ENCODE peak calls at places on chromosome 1, in five cellular contexts. M is H1, V is HepG2, N is endothelial cell of umbilical vein, K is K562. S is an unnamed sample.

GRCh38 chr1:10694633-10695627 is 101.5 kb downstream of the CASZ1 start:
- DNase-seq in N (peak), M (peak), K (peak), V (peak), S (peak)

GRCh38 chr1:169456029-169456428 is 28.8 kb upstream of the CCDC181 start:
- DNase-seq in N (no peak), V (no peak), K (no peak), M (no peak), S (no peak)

GRCh38 chr1:203099121-203099520 is 13.3 kb upstream of the MYOG start:
- DNase-seq in M (no peak), K (no peak), V (no peak), N (no peak), S (no peak)

GRCh38 chr1:45011837-45012638 is at the start of gene UROD:
- DNase-seq in V (peak), M (peak), K (peak), N (peak), S (peak)

GRCh38 chr1:7295946-7296345 is 475.1 kb upstream of the VAMP3 start:
- DNase-seq in K (no peak), N (no peak), V (no peak), M (no peak), S (peak)

GRCh38 chr1:57340361-57341192 is 83.3 kb downstream of the DAB1 start:
- DNase-seq in N (no peak), K (no peak), V (peak), M (no peak), S (no peak)

GRCh38 chr1:246108278-246108925 is 398.7 kb downstream of the SMYD3 start:
- DNase-seq in M (no peak), V (no peak), K (no peak), N (no peak), S (no peak)

GRCh38 chr1:79777481-79778219 is 771.1 kb upstream of the ADGRL4 start:
- DNase-seq in N (no peak), M (no peak), V (no peak), K (no peak), S (no peak)

GRCh38 chr1:230917284-230918135 is 49.2 kb upstream of the C1orf198 start:
- DNase-seq in V (peak), K (peak), M (peak), N (peak), S (peak)

GRCh38 chr1:200727257-200727656 is 11.4 kb upstream of the CAMSAP2 start:
- DNase-seq in N (no peak), M (no peak), V (no peak), K (no peak), S (no peak)

GRCh38 chr1:175788586-175789252 is 45.3 kb upstream of the TNR start:
- DNase-seq in N (no peak), K (no peak), M (no peak), V (no peak), S (no peak)

GRCh38 chr1:107782192-107782845 is 182.7 kb downstream of the VAV3 start:
- DNase-seq in K (peak), N (peak), M (no peak), V (peak), S (peak)

GRCh38 chr1:38858833-38859560 is 575 bp downstream of the RRAGC start:
- DNase-seq in M (no peak), K (peak), N (peak), V (peak), S (peak)

GRCh38 chr1:66271216-66271903 is 262.6 kb upstream of the SGIP1 start:
- DNase-seq in V (no peak), K (no peak), M (peak), N (peak), S (peak)

GRCh38 chr1:155325596-155325893 is 4.9 kb downstream of the RUSC1 start:
- DNase-seq in M (no peak), K (no peak), N (no peak), V (no peak), S (no peak)

GRCh38 chr1:28123461-28123961 is 35.1 kb upstream of the EYA3 start:
- DNase-seq in V (no peak), N (no peak), K (no peak), M (no peak), S (peak)

GRCh38 chr1:35885961-35886558 is 3.1 kb downstream of the AGO1 start:
- DNase-seq in M (peak), N (no peak), V (no peak), K (peak), S (no peak)

GRCh38 chr1:231544943-231545592 is 16.6 kb downstream of the TSNAX start:
- DNase-seq in N (peak), V (no peak), K (no peak), M (no peak), S (no peak)

GRCh38 chr1:189510827-189511226 is 966.8 kb downstream of the BRINP3 start:
- DNase-seq in K (no peak), V (no peak), M (no peak), N (no peak), S (no peak)

GRCh38 chr1:167412920-167413319 is 105.4 kb downstream of the CD247 start:
- DNase-seq in M (no peak), K (no peak), N (no peak), V (no peak), S (no peak)

GRCh38 chr1:59391216-59392179 is 94.6 kb downstream of the FGGY start:
- DNase-seq in K (no peak), M (no peak), V (no peak), N (no peak), S (no peak)

GRCh38 chr1:155504207-155504606 is 58.4 kb downstream of the ASH1L start:
- DNase-seq in N (peak), M (no peak), K (no peak), V (peak), S (peak)

GRCh38 chr1:53074313-53075154 is 12.5 kb downstream of the PODN start:
- DNase-seq in V (no peak), N (no peak), M (no peak), K (no peak), S (no peak)

GRCh38 chr1:226783202-226783601 is 44.1 kb upstream of the ITPKB start:
- DNase-seq in V (no peak), M (no peak), K (no peak), N (no peak), S (no peak)

GRCh38 chr1:202957733-202958543 is at the start of gene ADIPOR1:
- DNase-seq in K (peak), V (peak), N (peak), M (no peak), S (peak)

GRCh38 chr1:94926915-94927404 is at the start of gene CNN3:
- DNase-seq in V (peak), K (peak), N (peak), M (peak), S (peak)

GRCh38 chr1:3038571-3039181 is 17.4 kb downstream of the ACTRT2 start:
- DNase-seq in N (no peak), M (no peak), V (no peak), K (no peak), S (no peak)

GRCh38 chr1:23524716-23525401 is 6.2 kb downstream of the E2F2 start:
- DNase-seq in M (no peak), K (peak), N (no peak), V (no peak), S (no peak)

GRCh38 chr1:151584278-151584677 is 27.6 kb upstream of the SNX27 start:
- DNase-seq in K (no peak), V (no peak), N (no peak), M (no peak), S (no peak)

GRCh38 chr1:20753589-20753988 is 21.1 kb upstream of the SH2D5 start:
- DNase-seq in V (no peak), N (no peak), K (no peak), M (no peak), S (peak)

GRCh38 chr1:167860231-167860923 is 53.6 kb downstream of the ADCY10 start:
- DNase-seq in V (no peak), K (no peak), N (no peak), M (no peak), S (peak)

DNA sequence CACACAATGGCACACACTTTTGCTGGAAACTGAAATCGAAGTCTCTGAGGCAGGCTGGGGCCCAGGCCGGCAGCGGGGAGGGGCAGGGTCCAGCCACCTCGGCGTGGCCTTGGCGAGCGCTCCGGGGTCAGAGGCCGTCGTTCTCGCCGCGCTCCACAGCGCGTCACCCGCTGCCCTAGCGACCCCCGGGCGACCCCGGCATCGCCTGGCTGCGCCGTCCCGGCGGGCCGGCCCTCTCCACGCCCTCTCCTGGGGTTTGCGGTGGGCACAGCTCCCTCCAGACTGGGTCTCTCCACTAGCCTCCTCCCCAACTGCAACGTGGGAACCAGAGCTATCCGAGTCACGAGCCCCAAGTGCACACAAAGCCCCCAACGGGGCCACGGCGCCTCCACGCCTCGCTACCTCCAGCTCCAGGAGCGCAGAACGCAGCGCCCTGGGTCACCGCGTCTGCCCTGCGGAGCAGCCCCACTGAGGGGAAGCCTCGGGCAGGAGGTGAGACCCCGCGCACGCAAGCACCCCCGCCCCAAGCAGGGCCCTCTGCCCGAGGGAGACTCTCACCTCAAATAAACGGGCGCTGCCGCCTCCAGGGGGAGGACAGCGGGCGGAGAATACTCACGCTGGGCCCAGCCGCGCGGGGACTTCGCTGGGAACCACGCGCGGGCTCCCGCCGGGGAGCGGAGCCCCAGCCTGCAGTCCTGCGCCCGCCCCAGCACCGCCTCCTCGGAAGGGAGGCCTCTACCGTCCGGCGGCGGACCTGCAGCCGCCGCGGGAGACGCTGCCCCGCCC is 134.0 kb upstream of the BARHL2 start:
- DNase-seq in M (no peak), K (peak), V (peak), N (peak), S (peak)
- TF ChIP-seq POLR2A in M (no peak), K (peak), V (peak), N (no peak), S (no peak)

GRCh38 chr1:218403300-218403699 is 58.2 kb downstream of the TGFB2 start:
- DNase-seq in K (no peak), N (no peak), M (no peak), V (no peak), S (no peak)

GRCh38 chr1:218400624-218401023 is 55.5 kb downstream of the TGFB2 start:
- DNase-seq in N (no peak), V (no peak), K (no peak), M (no peak), S (no peak)

GRCh38 chr1:218402771-218403110 is 57.6 kb downstream of the TGFB2 start:
- DNase-seq in N (no peak), V (peak), M (no peak), K (no peak), S (no peak)

GRCh38 chr1:218397752-218398339 is 52.7 kb downstream of the TGFB2 start:
- DNase-seq in M (no peak), N (no peak), K (no peak), V (peak), S (no peak)

DNA sequence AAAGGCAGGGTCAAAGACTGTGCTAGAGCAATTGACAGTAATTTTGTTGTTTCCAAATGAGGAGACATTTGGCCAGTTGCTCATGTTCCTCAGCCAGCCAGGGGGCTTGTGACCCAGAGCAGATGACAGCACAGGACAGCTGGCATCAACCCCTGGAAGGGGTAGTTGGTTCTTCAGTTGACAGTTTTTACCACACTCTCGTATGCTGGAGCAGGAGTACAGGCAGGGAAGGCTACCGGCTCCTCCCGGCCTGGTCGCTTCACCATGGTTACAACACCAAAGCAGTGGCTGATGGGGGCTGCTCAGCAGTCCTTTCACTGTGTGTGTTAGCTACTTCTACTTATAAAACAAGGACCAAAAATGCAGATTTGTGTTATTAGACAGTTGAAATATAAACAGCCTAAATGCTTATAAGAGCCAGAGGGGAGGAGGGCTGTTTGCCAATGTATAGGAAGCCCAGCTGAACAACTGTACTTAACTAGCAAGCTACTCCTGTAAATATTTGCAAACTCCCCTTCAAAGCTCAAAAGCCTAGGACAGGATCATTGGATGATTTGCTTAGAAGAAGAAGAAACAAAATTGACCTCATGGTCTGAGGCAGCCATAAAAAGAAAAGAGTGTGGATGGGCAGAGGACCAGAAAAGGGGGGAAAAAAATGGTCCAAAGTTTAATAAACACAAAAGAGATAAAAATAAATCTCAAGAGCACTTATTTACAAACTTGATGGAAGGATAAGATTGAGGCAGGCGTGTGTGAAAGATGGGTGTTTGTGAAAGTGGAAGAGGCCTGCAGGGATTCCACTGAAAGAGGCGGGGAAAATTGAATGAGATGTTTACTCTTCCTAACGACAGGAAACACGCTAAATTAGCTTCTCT is 57.0 kb downstream of the TGFB2 start:
- DNase-seq in V (peak), K (no peak), N (no peak), M (no peak), S (peak)
- H3K9ac ChIP-seq in V (peak), K (no peak), N (no peak), M (no peak), S (no peak)

GRCh38 chr1:209652121-209652742 is at the start of gene LAMB3:
- DNase-seq in V (no peak), M (no peak), K (peak), N (no peak), S (no peak)
- TF ChIP-seq POLR2A in V (no peak), M (no peak), K (no peak), N (no peak), S (no peak)

GRCh38 chr1:26275580-26276431 is 4.1 kb upstream of the SH3BGRL3 start:
- DNase-seq in K (peak), V (peak), M (peak), N (peak), S (peak)
- H3K9ac ChIP-seq in K (peak), V (no peak), M (no peak), N (peak), S (peak)